ENCODE peak calls at places on chromosomes 11 and 22, in five cellular contexts. N, U, F, W and Z are unnamed samples. For H3K4me1, the result is how much of the 10 kb centered on the place peaks cover.

GRCh38 chr22:22770280-22770871 is 117.2 kb upstream of the IGLL5 start:
- DNase-seq in N (peak), U (peak), F (no peak), W (no peak), Z (no peak)

GRCh38 chr11:97955595-97955994 is 1065.2 kb upstream of the CNTN5 start:
- DNase-seq in N (no peak), U (no peak), F (no peak), W (no peak), Z (no peak)

GRCh38 chr22:31119026-31119717 is 3.6 kb upstream of the INPP5J start:
- DNase-seq in N (no peak), U (no peak), F (no peak), W (no peak), Z (no peak)

GRCh38 chr11:68337399-68337835 is 25.0 kb downstream of the LRP5 start:
- DNase-seq in N (no peak), U (no peak), F (peak), W (no peak), Z (no peak)

GRCh38 chr11:86624366-86624765 is 48.0 kb downstream of the ME3 start:
- DNase-seq in N (no peak), U (no peak), F (no peak), W (no peak), Z (no peak)

GRCh38 chr11:123100378-123101085 is 38.6 kb upstream of the HSPA8 start:
- DNase-seq in N (no peak), U (no peak), F (no peak), W (no peak), Z (no peak)

GRCh38 chr11:118911880-118912741 is 13.6 kb downstream of the BCL9L start:
- DNase-seq in N (peak), U (no peak), F (no peak), W (peak), Z (peak)

GRCh38 chr11:41799747-41800146 is 340.3 kb upstream of the LRRC4C start:
- DNase-seq in N (no peak), U (no peak), F (no peak), W (no peak), Z (no peak)

GRCh38 chr22:17121235-17122195 is at the start of gene TMEM121B:
- DNase-seq in N (peak), U (no peak), F (peak), W (peak), Z (peak)

GRCh38 chr11:697028-697491 is 1.4 kb downstream of the TMEM80 start:
- DNase-seq in N (no peak), U (no peak), F (peak), W (no peak), Z (no peak)

GRCh38 chr22:44046485-44047141 is 22.5 kb downstream of the PARVB start:
- DNase-seq in N (no peak), U (no peak), F (no peak), W (no peak), Z (no peak)

GRCh38 chr22:17903564-17904295 is 120.6 kb downstream of the MICAL3 start:
- DNase-seq in N (no peak), U (no peak), F (no peak), W (no peak), Z (no peak)

GRCh38 chr11:24896118-24896835 is 399.4 kb downstream of the LUZP2 start:
- DNase-seq in N (peak), U (no peak), F (no peak), W (no peak), Z (peak)

GRCh38 chr22:21758056-21758455 is 22.5 kb upstream of the YPEL1 start:
- DNase-seq in N (no peak), U (no peak), F (no peak), W (no peak), Z (no peak)

GRCh38 chr22:22818861-22819855 is 68.5 kb upstream of the IGLL5 start:
- DNase-seq in N (no peak), U (peak), F (no peak), W (no peak), Z (no peak)

GRCh38 chr11:69388661-69389060 is 92.8 kb upstream of the LINC01488 start:
- DNase-seq in N (no peak), U (no peak), F (no peak), W (no peak), Z (no peak)

GRCh38 chr11:58741127-58741526 is 9.4 kb upstream of the GLYAT start:
- DNase-seq in N (no peak), U (no peak), F (no peak), W (no peak), Z (no peak)

GRCh38 chr11:70826541-70826943 is 425.8 kb downstream of the SHANK2 start:
- DNase-seq in N (no peak), U (no peak), F (no peak), W (no peak), Z (no peak)

GRCh38 chr11:103892603-103893002 is 143.8 kb upstream of the DDI1 start:
- DNase-seq in N (no peak), U (no peak), F (no peak), W (no peak), Z (no peak)

GRCh38 chr22:30790366-30790765 is 95.7 kb downstream of the OSBP2 start:
- DNase-seq in N (no peak), U (no peak), F (no peak), W (no peak), Z (no peak)

GRCh38 chr11:9003573-9004309 is at the start of gene NRIP3:
- DNase-seq in N (peak), U (peak), F (peak), W (peak), Z (peak)

GRCh38 chr11:95359323-95359656 is 128.3 kb upstream of the SESN3 start:
- DNase-seq in N (no peak), U (no peak), F (no peak), W (no peak), Z (no peak)

GRCh38 chr11:24373516-24373915 is 123.3 kb upstream of the LUZP2 start:
- DNase-seq in N (no peak), U (no peak), F (no peak), W (no peak), Z (no peak)

GRCh38 chr11:16536513-16536912 is 180.2 kb upstream of the SOX6 start:
- DNase-seq in N (no peak), U (no peak), F (no peak), W (no peak), Z (no peak)

GRCh38 chr11:79400717-79401330 is 40.0 kb downstream of the TENM4 start:
- DNase-seq in N (peak), U (no peak), F (peak), W (no peak), Z (peak)

GRCh38 chr11:102287963-102288744 is 29.1 kb upstream of the BIRC3 start:
- DNase-seq in N (no peak), U (peak), F (no peak), W (no peak), Z (no peak)

GRCh38 chr22:21958360-21959273 is 6.0 kb upstream of the PPM1F start:
- DNase-seq in N (no peak), U (no peak), F (no peak), W (no peak), Z (no peak)

GRCh38 chr22:39688186-39688768 is 117.7 kb downstream of the CACNA1I start:
- DNase-seq in N (no peak), U (no peak), F (no peak), W (no peak), Z (no peak)

GRCh38 chr22:39689421-39689820 is 118.9 kb downstream of the CACNA1I start:
- DNase-seq in N (no peak), U (no peak), F (no peak), W (no peak), Z (no peak)

GRCh38 chr22:39690901-39691620 is 120.5 kb downstream of the CACNA1I start:
- DNase-seq in N (no peak), U (no peak), F (no peak), W (no peak), Z (no peak)

GRCh38 chr22:39698106-39698505 is 127.6 kb downstream of the CACNA1I start:
- DNase-seq in N (no peak), U (no peak), F (no peak), W (no peak), Z (no peak)

DNA sequence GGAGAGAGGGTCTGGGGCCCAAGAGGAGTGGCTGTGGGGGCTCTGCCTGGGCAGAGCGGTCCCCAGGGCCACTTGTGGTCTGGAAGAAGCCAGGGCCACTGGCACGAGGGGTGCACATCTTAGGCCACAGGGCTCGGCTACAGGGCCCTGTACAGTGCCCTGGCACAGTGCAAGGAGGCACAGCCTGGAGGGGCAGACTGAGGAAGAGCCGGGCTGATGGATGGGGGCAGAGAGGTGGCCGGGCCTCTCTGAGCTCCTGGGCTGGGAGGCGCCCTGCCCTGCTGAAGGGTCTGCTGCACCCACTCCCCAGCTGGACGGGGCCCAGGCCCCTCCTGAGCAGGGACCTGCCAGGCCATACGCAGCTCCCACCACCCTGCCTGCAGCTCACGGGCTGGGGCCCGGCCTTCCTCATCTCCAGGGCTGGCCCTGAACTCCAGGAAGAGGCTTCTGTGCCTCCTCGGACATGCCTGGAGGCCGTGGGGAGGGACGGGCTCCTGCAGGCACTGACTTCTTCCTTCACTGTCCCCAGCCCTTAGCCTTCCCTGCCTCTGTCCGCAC is 123.5 kb downstream of the CACNA1I start:
- DNase-seq in N (peak), U (no peak), F (no peak), W (no peak), Z (no peak)
- H3K4me1 ChIP-seq in N (under half), U (under half), F (under half), W (under half), Z (under half)

GRCh38 chr11:30564994-30565393 is 21.2 kb downstream of the MPPED2 start:
- DNase-seq in N (no peak), U (no peak), F (no peak), W (no peak), Z (no peak)
- H3K27ac ChIP-seq in N (no peak), U (no peak), F (no peak), W (no peak), Z (no peak)

GRCh38 chr22:50146440-50147228 is 23.9 kb upstream of the PANX2 start:
- DNase-seq in N (peak), U (no peak), F (peak), W (peak), Z (no peak)

GRCh38 chr22:50150161-50151129 is 20.1 kb upstream of the PANX2 start:
- DNase-seq in N (no peak), U (no peak), F (no peak), W (no peak), Z (no peak)

GRCh38 chr22:50145741-50146439 is 24.6 kb upstream of the PANX2 start:
- DNase-seq in N (no peak), U (no peak), F (no peak), W (no peak), Z (no peak)

GRCh38 chr22:50148991-50149721 is 21.4 kb upstream of the PANX2 start:
- DNase-seq in N (peak), U (peak), F (peak), W (peak), Z (no peak)

DNA sequence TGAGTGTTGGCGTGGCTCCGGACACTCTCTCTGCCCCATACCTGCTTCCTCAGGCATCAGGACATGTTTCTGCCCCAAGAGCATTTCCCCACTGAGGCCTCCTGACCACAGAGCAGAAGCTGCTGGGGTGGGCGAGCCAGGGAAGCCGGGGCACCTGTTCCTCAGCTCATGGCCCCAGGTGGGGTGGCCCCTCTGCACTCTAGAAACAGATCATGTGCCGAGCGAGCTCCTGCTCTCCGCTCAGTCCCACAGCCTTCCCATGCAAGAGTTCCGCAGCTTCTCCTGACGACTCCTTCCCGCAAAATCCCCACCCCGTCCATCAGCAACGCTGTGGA is 22.4 kb upstream of the PANX2 start:
- DNase-seq in N (no peak), U (no peak), F (no peak), W (no peak), Z (no peak)
- H3K4me3 ChIP-seq in N (no peak), U (no peak), F (no peak), W (no peak), Z (no peak)

GRCh38 chr11:73186886-73187285 is 31.2 kb upstream of the P2RY2 start:
- DNase-seq in N (no peak), U (no peak), F (no peak), W (no peak), Z (peak)

GRCh38 chr11:73187854-73188253 is 30.2 kb upstream of the P2RY2 start:
- DNase-seq in N (no peak), U (no peak), F (no peak), W (peak), Z (no peak)

GRCh38 chr11:73189315-73189714 is 28.8 kb upstream of the P2RY2 start:
- DNase-seq in N (no peak), U (no peak), F (peak), W (peak), Z (peak)

GRCh38 chr11:73189723-73190556 is 28.1 kb upstream of the P2RY2 start:
- DNase-seq in N (no peak), U (no peak), F (no peak), W (peak), Z (no peak)

GRCh38 chr11:73188301-73188700 is 29.8 kb upstream of the P2RY2 start:
- DNase-seq in N (no peak), U (no peak), F (no peak), W (peak), Z (no peak)
- H3K4me1 ChIP-seq in N (under half), U (under half), F (under half), W (half or more), Z (under half)

GRCh38 chr11:36288442-36289225 is 590 bp downstream of the COMMD9 start:
- DNase-seq in N (no peak), U (no peak), F (no peak), W (no peak), Z (no peak)
- H3K27ac ChIP-seq in N (no peak), U (peak), F (peak), W (peak), Z (no peak)

GRCh38 chr22:26568207-26568706 is 21.7 kb downstream of the TPST2 start:
- DNase-seq in N (no peak), U (no peak), F (no peak), W (no peak), Z (no peak)
- H3K4me3 ChIP-seq in N (no peak), U (no peak), F (no peak), W (no peak), Z (no peak)

DNA sequence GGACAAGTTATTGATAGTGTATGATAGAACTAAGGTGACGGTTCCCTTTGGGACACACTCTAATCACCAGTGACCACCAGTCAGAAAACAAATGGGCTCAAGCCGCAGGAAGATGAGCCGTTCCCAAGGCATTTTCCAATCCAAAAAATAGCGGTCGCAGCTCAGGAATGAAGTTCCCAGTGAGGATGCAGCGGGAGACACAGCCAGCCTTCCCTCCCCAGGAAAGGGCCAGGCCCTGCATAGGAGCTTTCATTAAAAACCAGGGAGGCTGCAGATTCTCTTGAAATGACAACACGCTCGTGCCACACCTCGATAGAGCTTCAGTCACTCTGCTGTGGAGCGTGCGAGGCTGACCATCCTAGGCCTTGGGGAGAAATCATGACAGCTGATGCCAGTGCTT is 65.8 kb upstream of the WNT7B start:
- DNase-seq in N (peak), U (no peak), F (peak), W (no peak), Z (peak)
- H3K4me1 ChIP-seq in N (half or more), U (under half), F (half or more), W (half or more), Z (under half)

GRCh38 chr11:33721291-33721840 is 14.9 kb downstream of the CD59 start:
- DNase-seq in N (no peak), U (no peak), F (no peak), W (no peak), Z (no peak)
- H3K27ac ChIP-seq in N (no peak), U (no peak), F (peak), W (peak), Z (no peak)

GRCh38 chr22:41544671-41545476 is 604 bp upstream of the POLR3H start:
- DNase-seq in N (no peak), U (no peak), F (no peak), W (no peak), Z (no peak)
- H3K4me3 ChIP-seq in N (peak), U (peak), F (peak), W (peak), Z (no peak)